ENCODE peak calls at places on chromosomes 16 and 17, in six cellular contexts. P is effector CD4-positive, alpha-beta T cell; L is CD8-positive, alpha-beta memory T cell; N is effector memory CD4-positive, alpha-beta T cell; F is kidney glomerular epithelial cell; S is activated naive CD8-positive, alpha-beta T cell treated with anti-CD3 and anti-CD28 coated beads, Interleukin-2, amount 10 ng/mL, durations not matched to agents 7 days and 5 days. I is an unnamed sample.

GRCh38 chr17:62696726-62697490 is 69.4 kb downstream of the MRC2 start:
- DNase-seq in L (no peak), S (no peak), F (no peak), N (no peak), P (no peak), I (no peak)

GRCh38 chr16:80806957-80807356 is 2.6 kb upstream of the CDYL2 start:
- DNase-seq in P (no peak), L (no peak), S (no peak), N (no peak), F (no peak), I (no peak)

GRCh38 chr16:59597269-59597668 is 863.2 kb upstream of the GOT2 start:
- DNase-seq in S (no peak), N (no peak), L (no peak), P (no peak), F (no peak), I (no peak)

GRCh38 chr17:489758-490329 is 137.2 kb upstream of the RPH3AL start:
- DNase-seq in N (peak), F (no peak), L (peak), P (peak), S (peak), I (no peak)

GRCh38 chr17:39360537-39360936 is 40.9 kb downstream of the FBXL20 start:
- DNase-seq in L (no peak), S (no peak), F (no peak), P (no peak), N (no peak), I (no peak)

GRCh38 chr17:82188001-82188961 is 24.4 kb downstream of the CCDC57 start:
- DNase-seq in L (no peak), S (no peak), P (no peak), N (no peak), F (no peak), I (no peak)

GRCh38 chr17:17765921-17766320 is 70.9 kb downstream of the SREBF1 start:
- DNase-seq in P (no peak), L (no peak), S (no peak), N (no peak), F (no peak), I (no peak)

GRCh38 chr17:60330731-60331130 is 61.2 kb downstream of the USP32 start:
- DNase-seq in S (no peak), L (no peak), P (no peak), F (no peak), N (no peak), I (no peak)

GRCh38 chr17:27558842-27559505 is 72.0 kb upstream of the LGALS9 start:
- DNase-seq in N (no peak), S (no peak), F (no peak), P (no peak), L (no peak), I (peak)

GRCh38 chr17:50375858-50376538 is 3.0 kb downstream of the EME1 start:
- DNase-seq in P (no peak), L (no peak), N (no peak), F (no peak), S (no peak), I (no peak)

GRCh38 chr16:54050281-54051210 is 236.0 kb downstream of the IRX3 start:
- DNase-seq in S (no peak), L (no peak), F (no peak), N (no peak), P (no peak), I (no peak)